ENCODE peak calls at places on chromosome 19, in nine cellular contexts. E is tibial nerve, R is stomach, T is transverse colon, N is HepG2, K is sigmoid colon, G is A549, X is K562, U is H1. W is an unnamed sample.

GRCh38 chr19:34838248-34838647 is 65.2 kb upstream of the ZNF599 start:
- DNase-seq in E (no peak), R (peak), T (no peak), N (peak), K (no peak), G (peak), X (peak), U (no peak), W (no peak)

GRCh38 chr19:47698631-47699359 is 14.4 kb upstream of the EHD2 start:
- DNase-seq in E (no peak), R (no peak), T (no peak), N (no peak), K (no peak), G (no peak), X (no peak), U (no peak), W (no peak)

GRCh38 chr19:9171393-9171991 is 7.3 kb upstream of the OR7D2 start:
- DNase-seq in E (no peak), R (no peak), T (no peak), N (no peak), K (no peak), G (no peak), X (no peak), U (no peak), W (no peak)

GRCh38 chr19:44576843-44577565 is 36.4 kb upstream of the IGSF23 start:
- DNase-seq in E (no peak), R (peak), T (peak), N (peak), K (no peak), G (peak), X (peak), U (no peak), W (no peak)

GRCh38 chr19:2717638-2718541 is 3.3 kb downstream of the DIRAS1 start:
- DNase-seq in E (no peak), R (no peak), T (no peak), N (no peak), K (peak), G (no peak), X (no peak), U (no peak), W (no peak)

GRCh38 chr19:6580313-6580712 is 10.6 kb downstream of the CD70 start:
- DNase-seq in E (no peak), R (no peak), T (no peak), N (no peak), K (no peak), G (peak), X (no peak), U (no peak), W (no peak)

GRCh38 chr19:10189631-10190425 is 4.9 kb downstream of the DNMT1 start:
- DNase-seq in E (no peak), R (no peak), T (no peak), N (no peak), K (no peak), G (no peak), X (no peak), U (no peak), W (no peak)

GRCh38 chr19:3080281-3080680 is 13.9 kb upstream of the GNA11 start:
- DNase-seq in E (no peak), R (no peak), T (peak), N (no peak), K (peak), G (no peak), X (no peak), U (no peak), W (no peak)

GRCh38 chr19:13118424-13119193 is 545 bp downstream of the NACC1 start:
- DNase-seq in E (no peak), R (peak), T (no peak), N (peak), K (peak), G (peak), X (peak), U (peak), W (no peak)

GRCh38 chr19:15195381-15195964 is 5.3 kb downstream of the NOTCH3 start:
- DNase-seq in E (no peak), R (peak), T (peak), N (no peak), K (no peak), G (peak), X (peak), U (peak), W (no peak)

DNA sequence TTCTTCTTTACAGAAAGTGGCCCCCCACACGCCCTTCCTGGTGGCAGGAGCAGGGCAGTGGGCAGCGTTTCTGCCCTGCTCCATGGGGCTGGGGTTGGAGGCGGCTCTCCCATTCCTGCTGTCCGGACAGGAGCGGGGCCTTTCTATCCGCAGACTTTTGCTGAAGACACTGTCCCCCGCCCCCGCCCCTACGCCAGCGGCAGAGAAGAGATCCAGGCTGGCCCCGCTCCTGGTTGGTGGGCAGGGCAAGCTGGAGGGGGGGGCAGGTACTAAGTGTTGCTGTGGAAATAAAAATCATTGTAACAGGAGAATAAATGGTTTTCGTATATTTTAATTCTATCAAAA is 81.7 kb downstream of the ZNF429 start:
- DNase-seq in E (no peak), R (no peak), T (no peak), N (no peak), K (no peak), G (no peak), X (no peak), U (no peak), W (no peak)
- H3K4me3 ChIP-seq in E (peak), R (peak), T (peak), N (no peak), K (peak), G (no peak), X (no peak), U (peak), W (peak)

DNA sequence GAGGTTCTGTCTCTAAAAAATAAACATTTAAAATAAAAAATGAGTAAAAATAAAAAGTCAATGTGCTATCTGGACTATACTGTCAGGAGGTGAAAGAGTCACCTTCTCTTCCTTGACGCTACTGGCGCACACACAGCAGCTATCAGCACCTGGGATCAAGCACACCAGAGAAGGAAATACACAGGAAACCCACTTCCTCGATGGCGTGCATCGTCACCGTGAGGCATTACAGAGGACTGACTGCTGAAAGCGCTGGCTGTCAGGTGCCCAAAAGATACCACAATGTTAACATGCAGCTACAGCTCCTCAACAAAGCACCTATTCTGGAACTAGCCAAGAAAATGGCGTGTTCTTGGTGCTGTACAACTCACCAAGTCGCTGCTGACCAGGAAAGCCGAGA is 6.1 kb downstream of the SLC35E1 start:
- DNase-seq in E (no peak), R (peak), T (peak), N (no peak), K (no peak), G (no peak), X (no peak), U (no peak), W (no peak)
- TF ChIP-seq EP300 in E (no peak), R (no peak), T (no peak), N (no peak), K (no peak), G (no peak), X (no peak), U (no peak), W (no peak)

DNA sequence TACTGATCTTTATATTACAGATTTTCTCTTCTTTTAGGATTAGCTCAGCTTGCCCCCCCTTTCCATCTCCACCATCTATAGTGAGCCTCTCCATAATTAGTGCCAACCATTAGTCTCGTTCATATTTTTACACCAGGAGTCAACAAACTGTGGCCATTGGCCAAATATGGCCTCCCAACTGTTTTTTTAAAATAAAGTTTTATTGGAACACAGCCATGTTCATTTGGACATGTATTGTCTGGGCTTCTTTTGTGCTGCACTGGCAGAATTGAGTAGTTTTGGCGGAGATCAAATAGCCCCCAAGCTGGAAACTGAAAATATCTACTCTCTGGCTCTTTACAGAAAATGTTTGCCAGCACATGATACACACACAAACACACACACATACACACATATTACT is 18.4 kb downstream of the ZNF175 start:
- DNase-seq in E (no peak), R (no peak), T (no peak), N (no peak), K (no peak), G (no peak), X (no peak), U (no peak), W (no peak)
- H3K4me3 ChIP-seq in E (no peak), R (no peak), T (no peak), N (no peak), K (no peak), G (no peak), X (no peak), U (no peak), W (no peak)

GRCh38 chr19:41302624-41303351 is 7.2 kb upstream of the CCDC97 start:
- DNase-seq in E (no peak), R (no peak), T (peak), N (no peak), K (peak), G (no peak), X (no peak), U (no peak), W (no peak)
- TF ChIP-seq EP300 in E (no peak), R (no peak), T (no peak), N (no peak), K (no peak), G (no peak), X (no peak), U (no peak), W (no peak)

GRCh38 chr19:7926021-7926726 is at the start of gene CTXN1:
- DNase-seq in E (peak), R (peak), T (peak), N (no peak), K (peak), G (peak), X (peak), U (peak), W (no peak)

GRCh38 chr19:7925171-7925837 is 631 bp downstream of the CTXN1 start:
- DNase-seq in E (no peak), R (peak), T (peak), N (peak), K (peak), G (peak), X (peak), U (peak), W (no peak)

GRCh38 chr19:7927605-7928333 is 1.8 kb upstream of the CTXN1 start:
- DNase-seq in E (no peak), R (no peak), T (no peak), N (no peak), K (no peak), G (no peak), X (no peak), U (no peak), W (no peak)

GRCh38 chr19:7928334-7928706 is 2.4 kb upstream of the CTXN1 start:
- DNase-seq in E (no peak), R (no peak), T (no peak), N (no peak), K (no peak), G (no peak), X (no peak), U (no peak), W (no peak)

DNA sequence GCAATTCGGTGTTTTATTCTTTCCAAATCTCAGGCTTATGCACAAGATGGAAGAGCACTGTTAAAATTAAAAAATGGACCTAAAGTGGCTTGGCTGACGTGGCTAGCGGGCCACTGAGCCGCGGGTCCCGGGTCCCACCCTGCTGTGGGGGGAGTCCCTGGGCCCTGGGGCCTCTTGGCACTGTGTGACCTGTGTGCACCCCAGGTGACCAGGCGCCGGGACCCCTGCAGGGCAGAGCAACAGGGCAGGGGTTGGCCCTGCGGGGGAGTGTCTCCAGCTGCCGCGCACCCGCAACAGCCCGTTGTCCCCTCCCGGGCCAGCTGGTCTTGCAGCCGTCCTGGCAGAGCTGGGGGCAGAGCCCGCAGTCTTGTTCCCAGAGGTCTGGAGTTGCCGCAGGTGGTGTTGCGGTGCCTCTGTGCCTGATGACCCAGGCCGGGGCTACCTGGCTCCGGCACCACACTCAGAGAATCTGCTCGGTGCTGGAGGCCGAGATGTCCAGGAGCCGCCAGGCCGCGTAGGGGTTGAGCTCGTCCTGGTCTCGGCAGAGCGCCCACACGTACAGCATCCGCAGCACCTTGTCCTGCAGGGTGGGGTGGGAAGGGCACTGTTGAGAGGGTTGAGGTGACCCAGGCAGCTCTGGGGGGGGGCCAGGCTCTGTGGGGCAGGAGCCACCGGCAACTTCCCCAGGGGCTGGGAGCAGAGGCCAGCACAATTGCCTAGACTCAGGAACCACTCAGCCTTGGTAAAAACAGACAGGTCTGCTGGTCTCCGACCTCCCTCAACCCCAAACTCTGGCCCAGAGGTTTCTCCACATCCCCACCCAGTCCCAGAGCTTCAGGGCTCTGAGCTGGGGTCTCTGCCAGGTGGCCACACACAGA is 1.0 kb upstream of the CTXN1 start:
- DNase-seq in E (no peak), R (no peak), T (no peak), N (no peak), K (no peak), G (no peak), X (no peak), U (no peak), W (no peak)
- H3K4me3 ChIP-seq in E (no peak), R (peak), T (no peak), N (no peak), K (peak), G (no peak), X (no peak), U (no peak), W (peak)

W was measured in esophagus muscularis mucosa.